ENCODE peak calls at places on chromosomes 3 and 15, in ten cellular contexts. One of them, this sample, is unnamed.

GRCh38 chr3:128052831-128053419 is 688 bp downstream of the SEC61A1 start:
- DNase-seq in BE2C: no peak
- DNase-seq in left lung: no peak
- DNase-seq in esophagus squamous epithelium: no peak
- DNase-seq in kidney epithelial cell: no peak
- DNase-seq in AG10803: no peak
- DNase-seq in GM12865: no peak
- DNase-seq in fibroblast of mammary gland: peak; percentile 29
- DNase-seq in gastrocnemius medialis: peak; percentile 83
- DNase-seq in dorsolateral prefrontal cortex: no peak
- DNase-seq in this sample: no peak

GRCh38 chr15:72758195-72758594 is 25.4 kb downstream of the ADPGK start:
- DNase-seq in BE2C: no peak
- DNase-seq in left lung: no peak
- DNase-seq in esophagus squamous epithelium: no peak
- DNase-seq in kidney epithelial cell: peak; percentile 76
- DNase-seq in AG10803: peak; percentile 94
- DNase-seq in GM12865: no peak
- DNase-seq in fibroblast of mammary gland: peak; percentile 96
- DNase-seq in gastrocnemius medialis: no peak
- DNase-seq in dorsolateral prefrontal cortex: no peak
- DNase-seq in this sample: peak; percentile 16

GRCh38 chr15:74788716-74789151 is 6.9 kb downstream of the CSK start:
- DNase-seq in BE2C: no peak
- DNase-seq in left lung: no peak
- DNase-seq in esophagus squamous epithelium: no peak
- DNase-seq in kidney epithelial cell: no peak
- DNase-seq in AG10803: no peak
- DNase-seq in GM12865: peak; percentile 97
- DNase-seq in fibroblast of mammary gland: no peak
- DNase-seq in gastrocnemius medialis: no peak
- DNase-seq in dorsolateral prefrontal cortex: no peak
- DNase-seq in this sample: no peak

GRCh38 chr3:46427929-46428833 is 21.1 kb downstream of the CCRL2 start:
- DNase-seq in BE2C: no peak
- DNase-seq in left lung: no peak
- DNase-seq in esophagus squamous epithelium: no peak
- DNase-seq in kidney epithelial cell: no peak
- DNase-seq in AG10803: no peak
- DNase-seq in GM12865: no peak
- DNase-seq in fibroblast of mammary gland: no peak
- DNase-seq in gastrocnemius medialis: no peak
- DNase-seq in dorsolateral prefrontal cortex: no peak
- DNase-seq in this sample: no peak

GRCh38 chr15:41511331-41512077 is 2.1 kb downstream of the LTK start:
- DNase-seq in BE2C: no peak
- DNase-seq in left lung: no peak
- DNase-seq in esophagus squamous epithelium: no peak
- DNase-seq in kidney epithelial cell: no peak
- DNase-seq in AG10803: no peak
- DNase-seq in GM12865: no peak
- DNase-seq in fibroblast of mammary gland: no peak
- DNase-seq in gastrocnemius medialis: no peak
- DNase-seq in dorsolateral prefrontal cortex: no peak
- DNase-seq in this sample: no peak

GRCh38 chr15:72685925-72686794 is at the start of the genes BBS4 and HIGD2B:
- DNase-seq in BE2C: peak; percentile 89
- DNase-seq in left lung: peak; percentile 93
- DNase-seq in esophagus squamous epithelium: no peak
- DNase-seq in kidney epithelial cell: peak; percentile 69
- DNase-seq in AG10803: peak; percentile 83
- DNase-seq in GM12865: peak; percentile 93
- DNase-seq in fibroblast of mammary gland: peak; percentile 83
- DNase-seq in gastrocnemius medialis: peak; percentile 81
- DNase-seq in dorsolateral prefrontal cortex: peak; percentile 90
- DNase-seq in this sample: peak; percentile 66

GRCh38 chr15:82047493-82048446 is 2.0 kb upstream of the MEX3B start:
- DNase-seq in BE2C: no peak
- DNase-seq in left lung: peak; percentile 49
- DNase-seq in esophagus squamous epithelium: no peak
- DNase-seq in kidney epithelial cell: no peak
- DNase-seq in AG10803: no peak
- DNase-seq in GM12865: no peak
- DNase-seq in fibroblast of mammary gland: peak; percentile 14
- DNase-seq in gastrocnemius medialis: no peak
- DNase-seq in dorsolateral prefrontal cortex: no peak
- DNase-seq in this sample: no peak

GRCh38 chr15:74375303-74375693 is 7.9 kb upstream of the CYP11A1 start:
- DNase-seq in BE2C: peak; percentile 84
- DNase-seq in left lung: peak; percentile 77
- DNase-seq in esophagus squamous epithelium: no peak
- DNase-seq in kidney epithelial cell: no peak
- DNase-seq in AG10803: peak; percentile 76
- DNase-seq in GM12865: peak; percentile 93
- DNase-seq in fibroblast of mammary gland: peak; percentile 79
- DNase-seq in gastrocnemius medialis: peak; percentile 66
- DNase-seq in dorsolateral prefrontal cortex: peak; percentile 76
- DNase-seq in this sample: peak; percentile 50

DNA sequence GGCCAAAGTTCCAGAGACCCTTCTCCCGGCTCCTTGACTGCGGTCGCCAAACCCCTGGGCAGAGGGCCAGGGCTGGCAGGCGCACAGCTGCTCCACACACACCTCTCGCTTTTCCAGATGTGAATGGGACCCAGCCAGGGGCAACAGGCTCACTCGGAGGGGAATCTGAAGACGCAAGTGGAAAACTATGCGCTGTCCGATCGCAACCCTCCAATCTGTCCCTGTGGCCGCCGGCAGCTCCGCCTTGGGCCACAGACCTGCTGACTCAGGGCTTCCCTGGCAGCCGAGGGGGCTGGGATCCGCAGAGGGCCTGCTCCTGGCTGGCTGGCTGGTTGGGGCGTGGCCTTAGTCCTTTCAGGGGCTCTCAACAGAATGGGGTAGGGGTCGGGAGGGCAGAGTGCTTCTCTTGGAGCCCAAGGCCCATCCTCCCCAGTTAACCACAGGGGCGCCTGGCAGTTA is 54.0 kb downstream of the IQSEC1 start:
- DNase-seq in BE2C: no peak
- DNase-seq in left lung: peak; percentile 75
- DNase-seq in esophagus squamous epithelium: no peak
- DNase-seq in kidney epithelial cell: peak; percentile 38
- DNase-seq in AG10803: peak; percentile 87
- DNase-seq in GM12865: no peak
- DNase-seq in fibroblast of mammary gland: peak; percentile 78
- DNase-seq in gastrocnemius medialis: peak; percentile 47
- DNase-seq in dorsolateral prefrontal cortex: no peak
- DNase-seq in this sample: peak; percentile 76
- H3K4me3 ChIP-seq in BE2C: no peak overlapping the region
- H3K4me3 ChIP-seq in left lung: no peak overlapping the region
- H3K4me3 ChIP-seq in esophagus squamous epithelium: peak overlapping the region; percentile 15
- H3K4me3 ChIP-seq in kidney epithelial cell: no peak overlapping the region
- H3K4me3 ChIP-seq in AG10803: peak overlapping the region; percentile 47
- H3K4me3 ChIP-seq in GM12865: peak overlapping the region; percentile 73
- H3K4me3 ChIP-seq in fibroblast of mammary gland: peak overlapping the region; percentile 9
- H3K4me3 ChIP-seq in gastrocnemius medialis: peak overlapping the region; percentile 47
- H3K4me3 ChIP-seq in dorsolateral prefrontal cortex: peak overlapping the region; percentile 28
- H3K4me3 ChIP-seq in this sample: no peak overlapping the region

GRCh38 chr3:119205209-119205608 is 31.8 kb downstream of the UPK1B start:
- DNase-seq in BE2C: no peak
- DNase-seq in left lung: no peak
- DNase-seq in esophagus squamous epithelium: no peak
- DNase-seq in kidney epithelial cell: no peak
- DNase-seq in AG10803: no peak
- DNase-seq in GM12865: no peak
- DNase-seq in fibroblast of mammary gland: no peak
- DNase-seq in gastrocnemius medialis: no peak
- DNase-seq in dorsolateral prefrontal cortex: no peak
- DNase-seq in this sample: no peak

GRCh38 chr3:119205685-119206084 is 32.3 kb downstream of the UPK1B start:
- DNase-seq in BE2C: no peak
- DNase-seq in left lung: no peak
- DNase-seq in esophagus squamous epithelium: no peak
- DNase-seq in kidney epithelial cell: no peak
- DNase-seq in AG10803: no peak
- DNase-seq in GM12865: no peak
- DNase-seq in fibroblast of mammary gland: no peak
- DNase-seq in gastrocnemius medialis: no peak
- DNase-seq in dorsolateral prefrontal cortex: no peak
- DNase-seq in this sample: no peak

GRCh38 chr3:119211193-119211592 is 29.5 kb downstream of the B4GALT4 start:
- DNase-seq in BE2C: no peak
- DNase-seq in left lung: no peak
- DNase-seq in esophagus squamous epithelium: no peak
- DNase-seq in kidney epithelial cell: no peak
- DNase-seq in AG10803: no peak
- DNase-seq in GM12865: no peak
- DNase-seq in fibroblast of mammary gland: no peak
- DNase-seq in gastrocnemius medialis: no peak
- DNase-seq in dorsolateral prefrontal cortex: no peak
- DNase-seq in this sample: no peak

GRCh38 chr3:119207512-119207875 is 33.2 kb downstream of the B4GALT4 start:
- DNase-seq in BE2C: no peak
- DNase-seq in left lung: no peak
- DNase-seq in esophagus squamous epithelium: no peak
- DNase-seq in kidney epithelial cell: no peak
- DNase-seq in AG10803: no peak
- DNase-seq in GM12865: no peak
- DNase-seq in fibroblast of mammary gland: no peak
- DNase-seq in gastrocnemius medialis: no peak
- DNase-seq in dorsolateral prefrontal cortex: no peak
- DNase-seq in this sample: no peak

DNA sequence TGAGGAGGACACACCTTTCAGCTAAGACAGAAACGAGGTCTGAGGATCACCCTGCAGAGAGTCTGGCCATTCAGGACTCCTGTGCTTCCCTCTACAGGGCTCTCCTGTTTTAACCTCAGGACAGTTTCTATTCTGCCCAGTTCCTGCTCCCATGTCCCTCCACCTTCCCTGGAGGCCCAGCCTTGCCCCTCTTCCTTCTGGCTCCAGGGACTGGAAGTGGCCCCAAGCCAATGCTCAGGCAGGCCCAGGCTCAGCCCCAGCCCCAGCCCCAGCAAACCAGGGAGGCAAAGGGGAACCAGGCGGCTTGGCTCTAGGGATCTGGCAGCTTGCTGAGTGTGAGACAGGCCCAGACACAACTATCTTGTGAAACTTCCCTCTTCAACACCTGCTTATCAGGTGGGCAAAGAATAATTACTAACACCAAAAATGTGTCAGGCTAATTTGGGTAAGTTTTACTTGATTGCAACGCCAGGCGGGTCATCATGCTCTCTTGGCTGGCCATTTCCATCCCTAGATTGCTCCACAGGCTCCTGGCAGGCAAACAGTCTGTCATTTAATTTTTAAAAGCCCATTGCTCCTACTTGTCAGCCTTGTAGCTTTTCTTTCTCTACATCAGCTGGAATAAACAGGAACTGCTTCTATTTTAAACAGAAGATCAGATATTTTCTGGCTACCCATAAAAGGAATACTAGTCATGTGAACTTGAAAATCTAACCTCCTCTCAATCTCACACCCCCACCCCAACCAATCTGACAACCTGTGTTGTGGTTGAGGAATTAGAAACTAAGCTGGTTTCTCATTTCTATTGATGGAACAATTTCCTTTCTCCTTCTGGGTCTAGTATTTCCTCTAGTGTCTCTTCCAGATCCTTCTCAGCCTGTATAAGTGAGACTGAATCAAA is 33.5 kb downstream of the UPK1B start:
- DNase-seq in BE2C: no peak
- DNase-seq in left lung: no peak
- DNase-seq in esophagus squamous epithelium: no peak
- DNase-seq in kidney epithelial cell: no peak
- DNase-seq in AG10803: no peak
- DNase-seq in GM12865: no peak
- DNase-seq in fibroblast of mammary gland: no peak
- DNase-seq in gastrocnemius medialis: no peak
- DNase-seq in dorsolateral prefrontal cortex: no peak
- DNase-seq in this sample: no peak
- TF ChIP-seq CTCF in BE2C: no peak
- TF ChIP-seq CTCF in left lung: no peak
- TF ChIP-seq CTCF in esophagus squamous epithelium: no peak
- TF ChIP-seq CTCF in kidney epithelial cell: no peak
- TF ChIP-seq CTCF in AG10803: no peak
- TF ChIP-seq CTCF in GM12865: no peak
- TF ChIP-seq CTCF in fibroblast of mammary gland: no peak
- TF ChIP-seq CTCF in gastrocnemius medialis: no peak
- TF ChIP-seq CTCF in dorsolateral prefrontal cortex: no peak
- TF ChIP-seq CTCF in this sample: no peak

GRCh38 chr3:87196879-87197278 is 30.2 kb upstream of the CHMP2B start:
- DNase-seq in BE2C: no peak
- DNase-seq in left lung: no peak
- DNase-seq in esophagus squamous epithelium: no peak
- DNase-seq in kidney epithelial cell: no peak
- DNase-seq in AG10803: no peak
- DNase-seq in GM12865: no peak
- DNase-seq in fibroblast of mammary gland: no peak
- DNase-seq in gastrocnemius medialis: no peak
- DNase-seq in dorsolateral prefrontal cortex: no peak
- DNase-seq in this sample: no peak

GRCh38 chr3:87191641-87192040 is 35.5 kb upstream of the CHMP2B start:
- DNase-seq in BE2C: no peak
- DNase-seq in left lung: no peak
- DNase-seq in esophagus squamous epithelium: no peak
- DNase-seq in kidney epithelial cell: no peak
- DNase-seq in AG10803: no peak
- DNase-seq in GM12865: no peak
- DNase-seq in fibroblast of mammary gland: no peak
- DNase-seq in gastrocnemius medialis: no peak
- DNase-seq in dorsolateral prefrontal cortex: no peak
- DNase-seq in this sample: no peak

GRCh38 chr3:87186631-87187159 is 40.4 kb upstream of the CHMP2B start:
- DNase-seq in BE2C: no peak
- DNase-seq in left lung: no peak
- DNase-seq in esophagus squamous epithelium: no peak
- DNase-seq in kidney epithelial cell: no peak
- DNase-seq in AG10803: no peak
- DNase-seq in GM12865: no peak
- DNase-seq in fibroblast of mammary gland: no peak
- DNase-seq in gastrocnemius medialis: no peak
- DNase-seq in dorsolateral prefrontal cortex: no peak
- DNase-seq in this sample: no peak

GRCh38 chr3:87191175-87191574 is 35.9 kb upstream of the CHMP2B start:
- DNase-seq in BE2C: no peak
- DNase-seq in left lung: no peak
- DNase-seq in esophagus squamous epithelium: no peak
- DNase-seq in kidney epithelial cell: no peak
- DNase-seq in AG10803: no peak
- DNase-seq in GM12865: no peak
- DNase-seq in fibroblast of mammary gland: peak; percentile 28
- DNase-seq in gastrocnemius medialis: no peak
- DNase-seq in dorsolateral prefrontal cortex: no peak
- DNase-seq in this sample: no peak
- H3K4me3 ChIP-seq in BE2C: no peak overlapping the region
- H3K4me3 ChIP-seq in left lung: no peak overlapping the region
- H3K4me3 ChIP-seq in esophagus squamous epithelium: no peak overlapping the region
- H3K4me3 ChIP-seq in kidney epithelial cell: no peak overlapping the region
- H3K4me3 ChIP-seq in AG10803: no peak overlapping the region
- H3K4me3 ChIP-seq in GM12865: no peak overlapping the region
- H3K4me3 ChIP-seq in fibroblast of mammary gland: no peak overlapping the region
- H3K4me3 ChIP-seq in gastrocnemius medialis: no peak overlapping the region
- H3K4me3 ChIP-seq in dorsolateral prefrontal cortex: no peak overlapping the region
- H3K4me3 ChIP-seq in this sample: no peak overlapping the region

DNA sequence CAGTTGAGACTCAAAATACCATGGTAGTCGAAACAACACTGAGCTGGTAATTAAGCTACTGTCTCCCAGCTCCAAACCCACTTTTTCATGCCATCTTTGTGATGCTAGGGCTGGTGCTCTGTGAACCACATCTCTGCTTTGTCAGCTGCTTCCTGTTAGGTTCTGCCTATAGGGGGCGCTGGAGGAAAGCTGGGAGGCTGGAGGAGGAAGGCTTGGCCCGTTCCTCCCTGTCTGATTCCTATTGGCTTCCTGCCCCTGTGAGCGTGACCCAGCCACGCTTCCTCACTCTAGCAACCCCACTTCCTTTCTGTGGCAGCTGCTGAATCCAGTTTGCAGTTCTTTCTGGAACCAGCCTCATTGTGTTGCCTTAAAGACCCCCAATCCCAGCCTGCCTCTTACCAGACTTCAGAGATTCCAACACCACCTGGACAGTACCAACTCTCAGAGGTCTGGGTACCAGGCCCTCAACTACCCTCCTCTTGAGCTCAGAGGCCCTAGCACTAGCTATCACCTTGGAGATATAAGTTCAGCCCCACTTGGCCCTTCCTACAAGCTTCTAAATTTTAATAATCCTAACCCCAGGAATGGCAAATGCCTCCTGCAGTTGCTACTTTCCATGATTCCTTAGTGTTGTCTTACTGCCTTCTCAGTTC is 120.9 kb downstream of the ERC2 start:
- DNase-seq in BE2C: peak; percentile 37
- DNase-seq in left lung: no peak
- DNase-seq in esophagus squamous epithelium: no peak
- DNase-seq in kidney epithelial cell: no peak
- DNase-seq in AG10803: no peak
- DNase-seq in GM12865: peak; percentile 50
- DNase-seq in fibroblast of mammary gland: peak; percentile 8
- DNase-seq in gastrocnemius medialis: no peak
- DNase-seq in dorsolateral prefrontal cortex: peak; percentile 80
- DNase-seq in this sample: no peak
- TF ChIP-seq CTCF in BE2C: peak; percentile 46
- TF ChIP-seq CTCF in left lung: no peak
- TF ChIP-seq CTCF in esophagus squamous epithelium: no peak
- TF ChIP-seq CTCF in kidney epithelial cell: peak; percentile 39
- TF ChIP-seq CTCF in AG10803: peak; percentile 20
- TF ChIP-seq CTCF in GM12865: peak; percentile 49
- TF ChIP-seq CTCF in fibroblast of mammary gland: peak; percentile 26
- TF ChIP-seq CTCF in gastrocnemius medialis: no peak
- TF ChIP-seq CTCF in dorsolateral prefrontal cortex: peak; percentile 82
- TF ChIP-seq CTCF in this sample: peak; percentile 62